ENCODE peak calls at places on chromosomes 16 and 17, in nine cellular contexts. S, B, T, G, H, X, I, F and W are unnamed samples.

GRCh38 chr17:70365098-70365583 is 195.8 kb downstream of the KCNJ2 start:
- DNase-seq in G (no peak), H (peak; percentile 43), T (no peak), I (peak; percentile 37), X (no peak), F (no peak), B (no peak), S (no peak), W (no peak)

GRCh38 chr16:31187808-31188189 is 7.9 kb downstream of the FUS start:
- DNase-seq in S (no peak), T (no peak), I (no peak), F (no peak), B (no peak), H (no peak), G (no peak), X (no peak), W (no peak)

GRCh38 chr16:31072540-31073072 is 1.4 kb downstream of the ZNF668 start:
- DNase-seq in I (peak; percentile 44), H (peak; percentile 48), F (no peak), T (no peak), S (no peak), B (peak; percentile 40), G (no peak), X (peak; percentile 22), W (no peak)

GRCh38 chr16:88331989-88332920 is 50.5 kb upstream of the ZNF469 start:
- DNase-seq in G (peak; percentile 77), S (peak; percentile 58), B (no peak), I (peak; percentile 100), X (no peak), F (peak; percentile 30), T (peak; percentile 89), H (peak; percentile 99), W (no peak)

GRCh38 chr16:19131809-19132777 is 18.3 kb downstream of the ITPRIPL2 start:
- DNase-seq in T (no peak), X (no peak), F (no peak), I (no peak), S (no peak), B (no peak), H (no peak), G (no peak), W (no peak)

GRCh38 chr16:725041-725376 is 1.2 kb downstream of the CCDC78 start:
- DNase-seq in X (no peak), T (no peak), B (no peak), F (no peak), G (no peak), S (no peak), H (no peak), I (no peak), W (no peak)

GRCh38 chr17:64231567-64232141 is 31.4 kb downstream of the TEX2 start:
- DNase-seq in T (no peak), H (no peak), I (no peak), F (no peak), G (no peak), X (no peak), S (no peak), B (no peak), W (no peak)

GRCh38 chr16:11627822-11628457 is 40.3 kb upstream of the SNN start:
- DNase-seq in B (no peak), T (no peak), G (no peak), H (peak; percentile 51), I (peak; percentile 39), F (no peak), X (no peak), S (no peak), W (no peak)

GRCh38 chr17:43813386-43813785 is 19.6 kb downstream of the MPP3 start:
- DNase-seq in X (no peak), G (no peak), T (no peak), I (no peak), H (no peak), B (no peak), F (peak; percentile 22), S (no peak), W (no peak)

GRCh38 chr17:43816336-43817320 is 16.3 kb downstream of the MPP3 start:
- DNase-seq in S (no peak), F (no peak), T (no peak), X (no peak), I (no peak), H (no peak), G (no peak), B (no peak), W (no peak)

GRCh38 chr17:43814026-43814425 is 18.9 kb downstream of the MPP3 start:
- DNase-seq in B (no peak), H (no peak), G (no peak), I (no peak), X (no peak), F (no peak), S (no peak), T (no peak), W (no peak)

GRCh38 chr17:43812396-43813265 is 20.3 kb downstream of the MPP3 start:
- DNase-seq in S (no peak), H (no peak), X (no peak), F (no peak), T (no peak), G (no peak), B (no peak), I (no peak), W (no peak)

DNA sequence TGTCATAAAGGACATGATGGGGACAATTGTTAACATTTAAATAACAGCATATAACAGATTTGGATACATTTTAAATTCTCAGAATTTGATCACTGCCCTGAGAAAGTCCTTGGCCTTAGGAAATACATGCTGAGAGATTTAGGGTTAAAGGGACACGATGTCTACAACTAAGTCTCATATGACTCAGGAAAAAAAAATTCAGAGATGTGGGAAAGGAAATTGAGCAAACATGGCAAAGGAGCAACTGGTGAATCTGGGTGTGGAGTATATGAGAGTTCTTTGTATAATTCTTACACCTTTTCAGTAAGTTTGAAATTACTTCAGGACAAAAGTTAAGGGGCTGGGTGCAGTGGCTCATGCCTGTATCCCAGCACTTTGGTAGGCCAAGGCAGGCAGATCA is 18.2 kb downstream of the MPP3 start:
- DNase-seq in F (no peak), T (no peak), S (no peak), X (no peak), I (peak; percentile 77), B (no peak), G (no peak), H (peak; percentile 80), W (no peak)
- H3K27ac ChIP-seq in F (no peak overlapping the region), T (no peak overlapping the region), S (no peak overlapping the region), X (no peak overlapping the region), I (no peak overlapping the region), B (no peak overlapping the region), G (no peak overlapping the region), H (no peak overlapping the region), W (no peak overlapping the region)

DNA sequence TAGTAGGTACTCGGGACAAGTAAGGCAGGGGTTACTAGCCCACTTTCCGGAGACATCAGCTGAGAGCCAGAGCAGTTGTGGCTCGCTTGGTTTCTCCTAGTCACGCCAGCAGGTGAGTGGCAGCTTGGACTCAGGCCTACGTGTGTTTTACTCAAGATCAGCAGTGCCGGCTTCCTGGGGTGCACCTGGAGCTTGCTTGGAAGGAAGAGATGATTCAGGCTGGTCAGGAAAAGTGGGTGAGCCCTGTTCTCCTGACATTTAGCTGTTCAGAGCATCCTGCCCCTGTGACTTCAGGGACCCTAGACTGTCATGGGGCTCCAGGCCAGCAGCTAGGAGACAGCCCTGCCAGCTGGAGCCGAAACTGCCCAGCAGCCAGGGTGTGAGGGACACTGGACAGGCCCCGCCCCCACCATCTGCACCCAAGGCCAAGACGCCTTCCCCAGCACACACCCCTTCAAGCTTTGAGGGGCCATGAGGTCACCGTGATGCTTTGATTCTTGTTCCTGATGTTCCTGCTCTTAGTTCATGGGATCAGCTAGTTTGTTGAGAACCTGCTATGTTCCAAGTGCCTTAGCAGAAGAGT is 238.0 kb upstream of the CIBAR2 start:
- DNase-seq in B (no peak), X (no peak), I (no peak), G (no peak), T (no peak), F (no peak), H (no peak), S (no peak), W (no peak)
- H3K27ac ChIP-seq in B (peak overlapping the region; percentile 46), X (no peak overlapping the region), I (no peak overlapping the region), G (peak overlapping the region; percentile 85), T (peak overlapping the region; percentile 56), F (peak overlapping the region; percentile 81), H (no peak overlapping the region), S (peak overlapping the region; percentile 66), W (peak overlapping the region; percentile 14)

DNA sequence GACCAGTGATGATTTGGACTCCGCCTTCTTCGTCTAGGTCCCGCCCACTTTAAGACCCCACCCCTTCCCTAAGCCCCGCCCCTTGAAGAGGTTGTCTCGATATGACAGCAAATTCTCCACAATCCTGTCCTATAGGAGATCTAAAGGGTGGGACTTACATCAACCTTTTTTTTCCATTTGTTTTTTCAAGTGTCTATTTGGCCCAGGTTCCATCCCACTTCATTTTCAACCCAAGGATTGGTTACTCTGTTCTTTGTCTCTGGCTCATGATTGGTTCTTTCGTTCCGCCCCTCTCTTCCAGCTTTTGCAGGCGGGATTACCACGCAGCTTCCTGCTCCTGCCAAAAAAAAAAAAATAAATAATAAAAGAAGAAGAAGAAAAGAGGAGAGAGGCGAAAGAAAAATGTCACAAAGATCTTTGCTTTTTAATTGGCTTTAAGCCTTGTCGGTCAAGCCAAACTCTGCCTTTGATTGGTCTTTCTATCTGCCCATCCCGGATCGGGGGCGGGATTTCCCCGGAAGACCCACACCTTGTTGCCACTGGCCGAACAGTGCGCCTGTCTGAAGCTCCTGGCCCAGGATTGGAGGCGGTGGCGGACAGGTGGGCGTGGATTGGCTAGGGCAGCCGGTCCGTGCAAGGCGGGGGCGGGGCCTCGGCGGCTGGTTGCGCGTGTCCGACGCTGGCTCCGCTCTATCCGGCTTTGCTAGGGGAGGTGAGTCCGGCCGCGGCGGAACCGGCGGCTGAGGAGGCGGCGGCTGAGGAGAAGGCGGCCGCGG is 1.2 kb upstream of the NLK start:
- DNase-seq in I (peak; percentile 100), F (peak; percentile 100), B (peak; percentile 99), H (peak; percentile 100), X (peak; percentile 99), S (peak; percentile 98), G (peak; percentile 100), T (peak; percentile 99), W (peak; percentile 100)
- H3K27ac ChIP-seq in I (no peak overlapping the region), F (peak overlapping the region; percentile 93), B (peak overlapping the region; percentile 95), H (peak overlapping the region; percentile 81), X (peak overlapping the region; percentile 49), S (peak overlapping the region; percentile 94), G (peak overlapping the region; percentile 95), T (peak overlapping the region; percentile 91), W (peak overlapping the region; percentile 82)

GRCh38 chr17:50429793-50430192 is 3.8 kb downstream of the ACSF2 start:
- DNase-seq in T (no peak), B (no peak), G (no peak), H (no peak), I (no peak), S (no peak), F (no peak), X (no peak), W (no peak)

GRCh38 chr17:50432125-50432762 is 6.2 kb downstream of the ACSF2 start:
- DNase-seq in F (no peak), B (no peak), S (no peak), X (no peak), G (no peak), T (no peak), H (no peak), I (no peak), W (no peak)

GRCh38 chr17:50430731-50431130 is 4.7 kb downstream of the ACSF2 start:
- DNase-seq in T (no peak), X (no peak), B (no peak), G (no peak), H (no peak), F (no peak), S (no peak), I (no peak), W (no peak)

GRCh38 chr17:50428831-50429424 is 2.9 kb downstream of the ACSF2 start:
- DNase-seq in X (no peak), H (no peak), S (no peak), G (peak; percentile 67), B (no peak), T (peak; percentile 60), I (no peak), F (peak; percentile 18), W (no peak)

GRCh38 chr17:50431219-50431618 is 5.2 kb downstream of the ACSF2 start:
- DNase-seq in I (no peak), H (no peak), T (no peak), G (no peak), B (no peak), X (no peak), F (no peak), S (no peak), W (no peak)
- H3K27ac ChIP-seq in I (no peak overlapping the region), H (peak overlapping the region; percentile 27), T (no peak overlapping the region), G (peak overlapping the region; percentile 10), B (no peak overlapping the region), X (no peak overlapping the region), F (no peak overlapping the region), S (no peak overlapping the region), W (no peak overlapping the region)